ENCODE peak calls at places on chromosomes 2 and 18, in seven cellular contexts. One of them, this sample, is unnamed.
A peak's percentile ranks its signal among the peaks of the same experiment; 100 is the strongest.

GRCh38 chr18:8367217-8367988 is 241.8 kb upstream of the RAB12 start:
- DNase-seq in left lung: peak; percentile 87
- DNase-seq in mucosa of descending colon: no peak
- DNase-seq in uterus: no peak
- DNase-seq in cardiac fibroblast: peak; percentile 18
- DNase-seq in AG10803: no peak
- DNase-seq in LNCaP clone FGC: no peak
- DNase-seq in this sample: peak; percentile 51

GRCh38 chr2:42118759-42119569 is 50.2 kb upstream of the EML4 start:
- DNase-seq in AG10803: peak; percentile 23
- DNase-seq in mucosa of descending colon: no peak
- DNase-seq in LNCaP clone FGC: no peak
- DNase-seq in uterus: no peak
- DNase-seq in cardiac fibroblast: peak; percentile 81
- DNase-seq in left lung: no peak
- DNase-seq in this sample: no peak

GRCh38 chr18:48790226-48790863 is 160.4 kb downstream of the SMAD7 start:
- DNase-seq in AG10803: no peak
- DNase-seq in uterus: peak; percentile 69
- DNase-seq in left lung: peak; percentile 87
- DNase-seq in cardiac fibroblast: peak; percentile 49
- DNase-seq in mucosa of descending colon: no peak
- DNase-seq in LNCaP clone FGC: no peak
- DNase-seq in this sample: no peak

GRCh38 chr18:48042431-48042830 is 112.0 kb upstream of the SMAD2 start:
- DNase-seq in LNCaP clone FGC: no peak
- DNase-seq in AG10803: no peak
- DNase-seq in left lung: no peak
- DNase-seq in uterus: no peak
- DNase-seq in mucosa of descending colon: no peak
- DNase-seq in cardiac fibroblast: no peak
- DNase-seq in this sample: no peak

GRCh38 chr2:175111200-175111657 is 56.8 kb downstream of the ATF2 start:
- DNase-seq in AG10803: peak; percentile 47
- DNase-seq in uterus: no peak
- DNase-seq in cardiac fibroblast: peak; percentile 73
- DNase-seq in left lung: no peak
- DNase-seq in mucosa of descending colon: no peak
- DNase-seq in LNCaP clone FGC: peak; percentile 13
- DNase-seq in this sample: peak; percentile 23

GRCh38 chr2:150528861-150529801 is 41.7 kb upstream of the RND3 start:
- DNase-seq in LNCaP clone FGC: no peak
- DNase-seq in cardiac fibroblast: peak; percentile 86
- DNase-seq in uterus: no peak
- DNase-seq in left lung: no peak
- DNase-seq in mucosa of descending colon: no peak
- DNase-seq in AG10803: peak; percentile 94
- DNase-seq in this sample: peak; percentile 87

GRCh38 chr2:169667583-169667982 is 26.6 kb downstream of the CFAP210 start:
- DNase-seq in cardiac fibroblast: no peak
- DNase-seq in AG10803: no peak
- DNase-seq in left lung: no peak
- DNase-seq in LNCaP clone FGC: no peak
- DNase-seq in mucosa of descending colon: no peak
- DNase-seq in uterus: no peak
- DNase-seq in this sample: no peak

GRCh38 chr18:47931707-47932103 is 1.2 kb upstream of the SMAD2 start:
- DNase-seq in uterus: peak; percentile 17
- DNase-seq in LNCaP clone FGC: no peak
- DNase-seq in left lung: no peak
- DNase-seq in AG10803: no peak
- DNase-seq in mucosa of descending colon: no peak
- DNase-seq in cardiac fibroblast: no peak
- DNase-seq in this sample: peak; percentile 61

GRCh38 chr2:3126686-3127278 is 250.8 kb downstream of the EIPR1 start:
- DNase-seq in LNCaP clone FGC: no peak
- DNase-seq in mucosa of descending colon: no peak
- DNase-seq in left lung: no peak
- DNase-seq in uterus: no peak
- DNase-seq in cardiac fibroblast: no peak
- DNase-seq in AG10803: no peak
- DNase-seq in this sample: no peak
- H3K4me3 ChIP-seq in LNCaP clone FGC: no peak overlapping the region
- H3K4me3 ChIP-seq in mucosa of descending colon: no peak overlapping the region
- H3K4me3 ChIP-seq in left lung: no peak overlapping the region
- H3K4me3 ChIP-seq in uterus: no peak overlapping the region
- H3K4me3 ChIP-seq in cardiac fibroblast: no peak overlapping the region
- H3K4me3 ChIP-seq in AG10803: no peak overlapping the region
- H3K4me3 ChIP-seq in this sample: no peak overlapping the region

GRCh38 chr2:219552382-219553167 is 8.7 kb downstream of the TMEM198 start:
- DNase-seq in AG10803: peak; percentile 72
- DNase-seq in uterus: peak; percentile 90
- DNase-seq in LNCaP clone FGC: no peak
- DNase-seq in mucosa of descending colon: peak; percentile 84
- DNase-seq in cardiac fibroblast: peak; percentile 75
- DNase-seq in left lung: peak; percentile 92
- DNase-seq in this sample: peak; percentile 93
- TF ChIP-seq CTCF in AG10803: no peak
- TF ChIP-seq CTCF in uterus: no peak
- TF ChIP-seq CTCF in LNCaP clone FGC: no peak
- TF ChIP-seq CTCF in mucosa of descending colon: no peak
- TF ChIP-seq CTCF in cardiac fibroblast: no peak
- TF ChIP-seq CTCF in left lung: no peak
- TF ChIP-seq CTCF in this sample: no peak

GRCh38 chr2:202643012-202643858 is 8.5 kb downstream of the FAM117B start:
- DNase-seq in AG10803: no peak
- DNase-seq in uterus: no peak
- DNase-seq in cardiac fibroblast: no peak
- DNase-seq in mucosa of descending colon: no peak
- DNase-seq in left lung: no peak
- DNase-seq in LNCaP clone FGC: no peak
- DNase-seq in this sample: no peak
- H3K4me3 ChIP-seq in AG10803: no peak overlapping the region
- H3K4me3 ChIP-seq in uterus: no peak overlapping the region
- H3K4me3 ChIP-seq in cardiac fibroblast: no peak overlapping the region
- H3K4me3 ChIP-seq in mucosa of descending colon: no peak overlapping the region
- H3K4me3 ChIP-seq in left lung: no peak overlapping the region
- H3K4me3 ChIP-seq in LNCaP clone FGC: no peak overlapping the region
- H3K4me3 ChIP-seq in this sample: no peak overlapping the region

GRCh38 chr2:161426788-161427412 is 10.8 kb downstream of the TBR1 start:
- DNase-seq in cardiac fibroblast: peak; percentile 56
- DNase-seq in LNCaP clone FGC: no peak
- DNase-seq in left lung: peak; percentile 76
- DNase-seq in mucosa of descending colon: no peak
- DNase-seq in uterus: no peak
- DNase-seq in AG10803: peak; percentile 23
- DNase-seq in this sample: no peak
- TF ChIP-seq CTCF in cardiac fibroblast: peak; percentile 70
- TF ChIP-seq CTCF in LNCaP clone FGC: no peak
- TF ChIP-seq CTCF in left lung: no peak
- TF ChIP-seq CTCF in mucosa of descending colon: no peak
- TF ChIP-seq CTCF in uterus: no peak
- TF ChIP-seq CTCF in AG10803: peak; percentile 70
- TF ChIP-seq CTCF in this sample: peak; percentile 66

GRCh38 chr2:8452296-8452695 is 229.6 kb upstream of the ID2 start:
- DNase-seq in LNCaP clone FGC: no peak
- DNase-seq in uterus: no peak
- DNase-seq in mucosa of descending colon: no peak
- DNase-seq in AG10803: no peak
- DNase-seq in left lung: no peak
- DNase-seq in cardiac fibroblast: no peak
- DNase-seq in this sample: no peak

GRCh38 chr2:8453904-8454302 is 228.0 kb upstream of the ID2 start:
- DNase-seq in LNCaP clone FGC: no peak
- DNase-seq in AG10803: peak; percentile 41
- DNase-seq in left lung: no peak
- DNase-seq in uterus: no peak
- DNase-seq in cardiac fibroblast: no peak
- DNase-seq in mucosa of descending colon: no peak
- DNase-seq in this sample: peak; percentile 15

GRCh38 chr2:8454797-8455196 is 227.1 kb upstream of the ID2 start:
- DNase-seq in cardiac fibroblast: no peak
- DNase-seq in LNCaP clone FGC: no peak
- DNase-seq in mucosa of descending colon: no peak
- DNase-seq in AG10803: peak; percentile 9
- DNase-seq in left lung: no peak
- DNase-seq in uterus: no peak
- DNase-seq in this sample: no peak

GRCh38 chr2:8451273-8451672 is 230.6 kb upstream of the ID2 start:
- DNase-seq in cardiac fibroblast: no peak
- DNase-seq in left lung: no peak
- DNase-seq in LNCaP clone FGC: no peak
- DNase-seq in AG10803: no peak
- DNase-seq in mucosa of descending colon: no peak
- DNase-seq in uterus: no peak
- DNase-seq in this sample: no peak

GRCh38 chr2:8452979-8453903 is 228.6 kb upstream of the ID2 start:
- DNase-seq in uterus: no peak
- DNase-seq in mucosa of descending colon: no peak
- DNase-seq in AG10803: peak; percentile 27
- DNase-seq in LNCaP clone FGC: no peak
- DNase-seq in cardiac fibroblast: no peak
- DNase-seq in left lung: no peak
- DNase-seq in this sample: no peak
- H3K4me3 ChIP-seq in uterus: no peak overlapping the region
- H3K4me3 ChIP-seq in mucosa of descending colon: no peak overlapping the region
- H3K4me3 ChIP-seq in AG10803: no peak overlapping the region
- H3K4me3 ChIP-seq in LNCaP clone FGC: no peak overlapping the region
- H3K4me3 ChIP-seq in cardiac fibroblast: no peak overlapping the region
- H3K4me3 ChIP-seq in left lung: no peak overlapping the region
- H3K4me3 ChIP-seq in this sample: no peak overlapping the region

GRCh38 chr2:174108579-174108978 is 139.8 kb downstream of the OLA1 start:
- DNase-seq in mucosa of descending colon: no peak
- DNase-seq in LNCaP clone FGC: no peak
- DNase-seq in left lung: no peak
- DNase-seq in AG10803: peak; percentile 29
- DNase-seq in uterus: no peak
- DNase-seq in cardiac fibroblast: no peak
- DNase-seq in this sample: peak; percentile 7
- TF ChIP-seq CTCF in mucosa of descending colon: no peak
- TF ChIP-seq CTCF in LNCaP clone FGC: no peak
- TF ChIP-seq CTCF in left lung: no peak
- TF ChIP-seq CTCF in AG10803: no peak
- TF ChIP-seq CTCF in uterus: no peak
- TF ChIP-seq CTCF in cardiac fibroblast: no peak
- TF ChIP-seq CTCF in this sample: no peak

DNA sequence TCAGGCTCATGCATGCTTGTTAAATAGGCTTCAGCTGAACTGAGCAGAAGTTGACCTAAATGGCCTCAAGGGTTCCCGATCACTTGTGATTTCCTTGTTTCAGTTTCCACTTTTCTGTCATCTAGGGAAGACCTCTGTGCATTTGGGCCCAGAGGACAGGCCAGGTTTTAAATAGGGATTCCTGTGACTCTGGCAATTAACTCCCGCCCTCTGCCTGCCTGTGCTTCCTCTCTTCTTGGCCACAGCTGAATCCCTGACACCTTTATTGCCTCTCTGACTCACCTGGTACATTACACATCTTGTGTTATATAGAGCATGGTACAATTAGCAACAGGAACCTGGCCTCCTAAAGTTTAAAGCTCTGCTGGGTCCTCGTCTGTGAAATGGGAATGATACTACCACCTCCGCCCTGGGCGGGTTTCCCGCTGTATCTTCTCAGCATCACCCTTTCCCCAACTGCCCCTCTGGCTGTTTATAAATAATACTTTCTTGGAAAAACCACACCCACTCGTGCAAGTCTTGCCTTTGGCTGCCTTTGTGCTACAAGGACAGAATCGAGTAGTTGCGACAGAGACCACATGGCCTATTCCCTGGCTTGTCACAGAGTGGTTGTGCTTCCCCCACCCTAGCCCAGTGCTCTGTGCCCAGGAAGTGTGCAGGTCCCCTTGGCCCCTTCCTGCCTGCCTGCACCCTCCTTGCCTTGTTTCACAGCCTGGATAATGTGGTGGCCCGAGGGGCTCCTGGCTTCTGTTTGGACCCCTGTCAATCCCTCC is 8.0 kb downstream of the CABLES1 start:
- DNase-seq in cardiac fibroblast: no peak
- DNase-seq in AG10803: peak; percentile 63
- DNase-seq in uterus: peak; percentile 56
- DNase-seq in LNCaP clone FGC: no peak
- DNase-seq in mucosa of descending colon: no peak
- DNase-seq in left lung: no peak
- DNase-seq in this sample: no peak
- H3K4me3 ChIP-seq in cardiac fibroblast: no peak overlapping the region
- H3K4me3 ChIP-seq in AG10803: no peak overlapping the region
- H3K4me3 ChIP-seq in uterus: no peak overlapping the region
- H3K4me3 ChIP-seq in LNCaP clone FGC: no peak overlapping the region
- H3K4me3 ChIP-seq in mucosa of descending colon: no peak overlapping the region
- H3K4me3 ChIP-seq in left lung: no peak overlapping the region
- H3K4me3 ChIP-seq in this sample: no peak overlapping the region

GRCh38 chr2:55419514-55420243 is at the start of gene CCDC88A:
- DNase-seq in cardiac fibroblast: peak; percentile 98
- DNase-seq in uterus: peak; percentile 97
- DNase-seq in mucosa of descending colon: peak; percentile 94
- DNase-seq in left lung: peak; percentile 97
- DNase-seq in AG10803: peak; percentile 99
- DNase-seq in LNCaP clone FGC: peak; percentile 69
- DNase-seq in this sample: peak; percentile 100
- TF ChIP-seq CTCF in cardiac fibroblast: peak; percentile 25
- TF ChIP-seq CTCF in uterus: peak; percentile 30
- TF ChIP-seq CTCF in mucosa of descending colon: no peak
- TF ChIP-seq CTCF in left lung: no peak
- TF ChIP-seq CTCF in AG10803: peak; percentile 28
- TF ChIP-seq CTCF in LNCaP clone FGC: peak; percentile 13
- TF ChIP-seq CTCF in this sample: no peak

DNA sequence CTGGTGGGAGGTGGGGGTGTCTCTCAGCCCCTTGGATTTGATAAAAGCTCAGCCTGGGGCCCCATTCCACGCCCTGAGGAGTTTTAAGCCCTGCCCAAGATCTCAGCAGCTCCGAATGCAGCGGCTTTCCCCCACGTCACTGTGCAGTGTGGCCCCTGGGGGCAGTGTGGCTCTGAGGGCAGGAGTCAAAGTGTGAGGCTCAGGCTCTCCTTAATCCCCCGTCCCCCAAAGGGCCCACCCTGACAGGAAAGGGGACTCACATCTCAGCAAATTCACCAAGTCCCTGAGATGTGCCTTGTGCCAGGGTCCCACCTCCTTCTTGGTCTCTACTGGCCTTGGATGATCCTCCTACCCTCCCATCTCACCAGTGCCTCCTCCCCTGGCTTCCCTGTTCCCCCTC is 25.2 kb downstream of the NPPC start:
- DNase-seq in AG10803: no peak
- DNase-seq in uterus: no peak
- DNase-seq in cardiac fibroblast: no peak
- DNase-seq in mucosa of descending colon: no peak
- DNase-seq in left lung: peak; percentile 43
- DNase-seq in LNCaP clone FGC: no peak
- DNase-seq in this sample: no peak
- H3K4me3 ChIP-seq in AG10803: no peak overlapping the region
- H3K4me3 ChIP-seq in uterus: no peak overlapping the region
- H3K4me3 ChIP-seq in cardiac fibroblast: no peak overlapping the region
- H3K4me3 ChIP-seq in mucosa of descending colon: no peak overlapping the region
- H3K4me3 ChIP-seq in left lung: no peak overlapping the region
- H3K4me3 ChIP-seq in LNCaP clone FGC: no peak overlapping the region
- H3K4me3 ChIP-seq in this sample: no peak overlapping the region